ENCODE peak calls at places on chromosomes 5 and 9, in five cellular contexts. One of them, this sample, is unnamed.

GRCh38 chr9:133715866-133716563 is 22.1 kb downstream of the SARDH start:
- DNase-seq in heart left ventricle: peak
- DNase-seq in suprapubic skin: peak
- DNase-seq in fibroblast of pulmonary artery: peak
- DNase-seq in astrocyte: peak
- DNase-seq in this sample: no peak

GRCh38 chr5:35694481-35694880 is 76.8 kb downstream of the SPEF2 start:
- DNase-seq in suprapubic skin: no peak
- DNase-seq in fibroblast of pulmonary artery: no peak
- DNase-seq in astrocyte: no peak
- DNase-seq in heart left ventricle: no peak
- DNase-seq in this sample: no peak

GRCh38 chr9:75085640-75086039 is 2.3 kb downstream of the NMRK1 start:
- DNase-seq in fibroblast of pulmonary artery: no peak
- DNase-seq in heart left ventricle: no peak
- DNase-seq in astrocyte: no peak
- DNase-seq in suprapubic skin: no peak
- DNase-seq in this sample: no peak

GRCh38 chr5:145887217-145887616 is 14.4 kb upstream of the GRXCR2 start:
- DNase-seq in heart left ventricle: no peak
- DNase-seq in suprapubic skin: no peak
- DNase-seq in fibroblast of pulmonary artery: no peak
- DNase-seq in astrocyte: no peak
- DNase-seq in this sample: no peak

GRCh38 chr5:157390179-157390923 is 69.7 kb upstream of the NIPAL4 start:
- DNase-seq in suprapubic skin: no peak
- DNase-seq in fibroblast of pulmonary artery: peak
- DNase-seq in heart left ventricle: no peak
- DNase-seq in astrocyte: peak
- DNase-seq in this sample: peak

GRCh38 chr5:170330568-170331054 is 33.0 kb upstream of the LCP2 start:
- DNase-seq in astrocyte: no peak
- DNase-seq in suprapubic skin: no peak
- DNase-seq in heart left ventricle: no peak
- DNase-seq in fibroblast of pulmonary artery: no peak
- DNase-seq in this sample: no peak

GRCh38 chr5:103031607-103032006 is 88.3 kb downstream of the GIN1 start:
- DNase-seq in heart left ventricle: no peak
- DNase-seq in suprapubic skin: no peak
- DNase-seq in fibroblast of pulmonary artery: peak
- DNase-seq in astrocyte: no peak
- DNase-seq in this sample: no peak

GRCh38 chr9:91044354-91044753 is 242.7 kb downstream of the SYK start:
- DNase-seq in heart left ventricle: no peak
- DNase-seq in suprapubic skin: peak
- DNase-seq in astrocyte: no peak
- DNase-seq in fibroblast of pulmonary artery: no peak
- DNase-seq in this sample: no peak

GRCh38 chr5:72291601-72292000 is 28.4 kb downstream of the MRPS27 start:
- DNase-seq in suprapubic skin: no peak
- DNase-seq in astrocyte: no peak
- DNase-seq in heart left ventricle: no peak
- DNase-seq in fibroblast of pulmonary artery: no peak
- DNase-seq in this sample: no peak

GRCh38 chr5:116536279-116537161 is 38.1 kb downstream of the SEMA6A start:
- DNase-seq in heart left ventricle: no peak
- DNase-seq in fibroblast of pulmonary artery: peak
- DNase-seq in suprapubic skin: no peak
- DNase-seq in astrocyte: no peak
- DNase-seq in this sample: no peak

DNA sequence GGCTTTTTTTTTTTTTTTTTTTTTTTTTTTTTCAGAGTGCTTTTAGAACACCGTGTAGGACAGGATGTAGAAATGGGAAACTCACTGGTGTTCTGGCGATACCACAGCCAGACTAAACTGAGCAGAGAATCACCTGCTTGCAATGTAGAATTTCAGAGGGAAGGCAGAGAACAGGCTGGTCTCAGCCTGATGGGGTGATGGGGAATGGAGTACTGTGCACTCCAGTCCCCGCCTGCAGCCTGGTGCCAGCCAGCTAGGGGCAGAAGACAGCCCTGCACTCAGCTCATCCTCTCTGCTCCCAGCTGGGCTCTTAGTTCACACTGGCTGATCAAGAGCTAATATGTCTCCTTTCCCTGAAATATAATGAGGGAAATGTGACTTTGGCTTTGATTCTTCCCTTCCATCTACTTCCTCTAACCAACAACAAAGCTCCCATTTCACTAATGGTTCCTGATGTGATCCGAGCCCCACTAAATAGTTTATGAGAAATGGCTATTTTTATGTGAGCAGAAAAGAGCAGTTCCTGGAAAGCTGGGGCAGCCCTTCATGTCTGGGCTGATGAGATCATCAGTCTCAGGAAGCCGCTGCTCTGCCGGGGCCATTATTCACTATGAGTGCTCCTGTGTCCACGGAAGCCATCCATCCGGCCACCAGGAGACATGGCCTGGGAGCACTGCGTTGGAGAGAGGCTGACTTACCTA is 209.7 kb downstream of the GADD45G start:
- DNase-seq in heart left ventricle: no peak
- DNase-seq in fibroblast of pulmonary artery: peak
- DNase-seq in astrocyte: peak
- DNase-seq in suprapubic skin: no peak
- DNase-seq in this sample: no peak
- TF ChIP-seq CTCF in heart left ventricle: no peak
- TF ChIP-seq CTCF in fibroblast of pulmonary artery: no peak
- TF ChIP-seq CTCF in astrocyte: no peak
- TF ChIP-seq CTCF in suprapubic skin: no peak
- TF ChIP-seq CTCF in this sample: no peak

GRCh38 chr5:152466079-152466745 is 61.1 kb upstream of the NMUR2 start:
- DNase-seq in astrocyte: no peak
- DNase-seq in heart left ventricle: no peak
- DNase-seq in suprapubic skin: no peak
- DNase-seq in fibroblast of pulmonary artery: no peak
- DNase-seq in this sample: no peak
- TF ChIP-seq CTCF in astrocyte: no peak
- TF ChIP-seq CTCF in heart left ventricle: no peak
- TF ChIP-seq CTCF in suprapubic skin: no peak
- TF ChIP-seq CTCF in fibroblast of pulmonary artery: no peak
- TF ChIP-seq CTCF in this sample: no peak

DNA sequence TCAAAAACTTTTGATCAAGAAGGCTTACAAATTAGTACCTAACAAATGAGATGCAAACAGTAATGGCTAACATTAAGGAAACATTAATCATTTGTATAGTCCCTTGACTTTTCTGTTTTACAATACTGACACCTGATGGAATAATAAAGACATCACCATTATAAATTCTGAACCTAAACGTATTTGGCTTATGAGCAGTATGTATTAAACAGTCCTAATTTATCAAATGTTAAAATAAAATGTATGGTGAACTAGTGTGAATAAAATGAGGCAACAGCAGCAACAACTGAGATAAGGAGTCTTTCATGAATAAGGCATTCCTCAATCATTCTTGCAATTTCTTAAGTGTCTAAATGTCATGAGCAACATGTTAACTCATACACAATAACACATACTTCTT is 6.0 kb downstream of the PUM3 start:
- DNase-seq in fibroblast of pulmonary artery: peak
- DNase-seq in suprapubic skin: no peak
- DNase-seq in astrocyte: no peak
- DNase-seq in heart left ventricle: no peak
- DNase-seq in this sample: no peak
- TF ChIP-seq CTCF in fibroblast of pulmonary artery: peak
- TF ChIP-seq CTCF in suprapubic skin: no peak
- TF ChIP-seq CTCF in astrocyte: peak
- TF ChIP-seq CTCF in heart left ventricle: peak
- TF ChIP-seq CTCF in this sample: peak

DNA sequence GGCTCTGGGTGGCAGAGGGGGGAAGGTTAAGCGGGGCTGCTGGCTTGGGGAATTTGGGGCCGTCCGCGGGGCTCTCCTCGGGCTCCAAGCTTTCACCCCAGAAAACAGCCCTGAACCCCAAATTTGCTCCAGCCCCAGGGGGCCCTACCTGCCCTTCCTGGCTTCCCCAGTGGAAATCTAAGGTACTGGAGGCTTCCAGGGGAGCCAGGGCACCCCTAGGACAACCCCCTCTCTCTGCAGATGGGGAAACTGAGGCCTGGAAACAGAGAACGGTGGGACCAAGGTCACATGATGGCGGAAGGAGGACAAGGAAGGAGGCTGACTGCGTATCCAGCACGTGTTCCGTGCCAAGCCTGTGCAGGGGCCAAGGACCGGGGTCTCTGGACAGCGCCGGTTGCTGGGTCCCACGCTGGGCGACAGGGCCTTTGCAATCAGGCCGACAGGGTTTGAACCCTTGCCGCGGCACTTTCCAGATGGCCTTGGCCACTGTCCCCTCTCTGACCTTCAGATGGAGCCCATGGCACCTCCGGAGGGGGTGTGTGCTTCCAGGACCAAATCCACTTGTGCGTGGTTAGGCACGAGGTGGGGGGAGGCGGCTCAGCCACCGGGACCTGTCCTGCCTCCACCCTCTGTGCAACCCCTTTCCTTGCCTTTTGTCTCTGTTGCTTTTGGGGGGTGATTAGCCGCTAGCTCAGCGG is 183.1 kb downstream of the C9orf50 start:
- DNase-seq in fibroblast of pulmonary artery: no peak
- DNase-seq in astrocyte: no peak
- DNase-seq in suprapubic skin: no peak
- DNase-seq in heart left ventricle: peak
- DNase-seq in this sample: no peak
- TF ChIP-seq CTCF in fibroblast of pulmonary artery: no peak
- TF ChIP-seq CTCF in astrocyte: no peak
- TF ChIP-seq CTCF in suprapubic skin: no peak
- TF ChIP-seq CTCF in heart left ventricle: no peak
- TF ChIP-seq CTCF in this sample: no peak

GRCh38 chr5:33317271-33317670 is 123.5 kb upstream of the TARS1 start:
- DNase-seq in fibroblast of pulmonary artery: peak
- DNase-seq in astrocyte: peak
- DNase-seq in suprapubic skin: no peak
- DNase-seq in heart left ventricle: no peak
- DNase-seq in this sample: no peak

GRCh38 chr5:33319151-33319550 is 121.6 kb upstream of the TARS1 start:
- DNase-seq in astrocyte: peak
- DNase-seq in fibroblast of pulmonary artery: no peak
- DNase-seq in suprapubic skin: no peak
- DNase-seq in heart left ventricle: no peak
- DNase-seq in this sample: no peak

GRCh38 chr5:33319841-33320240 is 120.9 kb upstream of the TARS1 start:
- DNase-seq in heart left ventricle: no peak
- DNase-seq in fibroblast of pulmonary artery: peak
- DNase-seq in suprapubic skin: no peak
- DNase-seq in astrocyte: peak
- DNase-seq in this sample: no peak

GRCh38 chr5:33322632-33323031 is 118.1 kb upstream of the TARS1 start:
- DNase-seq in suprapubic skin: no peak
- DNase-seq in fibroblast of pulmonary artery: no peak
- DNase-seq in heart left ventricle: no peak
- DNase-seq in astrocyte: no peak
- DNase-seq in this sample: no peak

DNA sequence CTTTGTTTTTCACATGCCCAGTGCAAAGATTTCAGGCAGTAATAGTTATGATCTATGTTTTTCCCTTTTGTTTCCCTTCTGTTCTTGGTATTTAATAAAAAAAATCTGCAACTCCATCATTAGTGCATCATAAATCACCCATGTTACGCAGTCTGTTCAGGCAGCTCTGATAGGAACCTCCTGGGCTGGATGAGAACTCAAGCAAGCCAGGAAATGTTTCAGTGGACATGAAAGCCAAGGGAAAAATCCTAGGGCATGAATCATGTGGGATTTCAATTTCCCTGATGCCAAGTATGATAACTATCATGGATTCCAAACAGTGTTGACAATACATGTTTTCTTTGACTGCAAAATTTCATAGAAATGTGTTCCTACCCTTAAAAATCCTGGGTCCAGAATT is 119.7 kb upstream of the TARS1 start:
- DNase-seq in heart left ventricle: no peak
- DNase-seq in astrocyte: peak
- DNase-seq in fibroblast of pulmonary artery: peak
- DNase-seq in suprapubic skin: no peak
- DNase-seq in this sample: peak
- TF ChIP-seq CTCF in heart left ventricle: no peak
- TF ChIP-seq CTCF in astrocyte: no peak
- TF ChIP-seq CTCF in fibroblast of pulmonary artery: no peak
- TF ChIP-seq CTCF in suprapubic skin: no peak
- TF ChIP-seq CTCF in this sample: no peak

GRCh38 chr5:92676839-92677197 is 904.2 kb downstream of the NR2F1-AS1 start:
- DNase-seq in heart left ventricle: no peak
- DNase-seq in fibroblast of pulmonary artery: no peak
- DNase-seq in suprapubic skin: no peak
- DNase-seq in astrocyte: no peak
- DNase-seq in this sample: no peak

GRCh38 chr5:92674322-92674721 is 906.7 kb downstream of the NR2F1-AS1 start:
- DNase-seq in suprapubic skin: no peak
- DNase-seq in astrocyte: no peak
- DNase-seq in heart left ventricle: no peak
- DNase-seq in fibroblast of pulmonary artery: no peak
- DNase-seq in this sample: no peak

GRCh38 chr5:92676120-92676838 is 904.7 kb downstream of the NR2F1-AS1 start:
- DNase-seq in astrocyte: no peak
- DNase-seq in fibroblast of pulmonary artery: no peak
- DNase-seq in suprapubic skin: no peak
- DNase-seq in heart left ventricle: no peak
- DNase-seq in this sample: no peak

DNA sequence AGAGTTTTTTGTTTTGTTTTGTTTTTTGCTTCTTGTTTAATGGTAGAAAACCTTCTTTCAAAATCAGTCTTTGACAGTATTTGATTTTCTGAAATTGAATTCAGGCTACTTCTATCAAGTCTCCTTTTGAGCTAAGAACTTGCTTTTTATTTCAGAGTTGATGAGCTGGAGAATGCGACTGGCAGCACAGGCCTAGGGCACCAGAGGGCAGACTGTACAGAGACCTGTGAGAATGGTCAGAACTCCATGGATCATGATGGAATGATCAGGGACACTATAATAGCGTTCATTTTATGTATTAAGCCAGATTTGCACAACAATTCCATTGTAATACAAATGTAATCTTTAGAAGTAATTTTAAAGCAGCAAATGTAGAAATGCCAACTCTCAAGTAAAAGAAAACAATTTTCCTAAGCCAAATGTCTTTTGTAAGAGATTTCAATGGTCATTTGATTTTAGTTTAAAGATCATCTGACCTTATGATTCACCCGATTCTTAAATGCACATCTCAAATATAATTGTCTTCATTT is 902.4 kb downstream of the NR2F1-AS1 start:
- DNase-seq in suprapubic skin: no peak
- DNase-seq in heart left ventricle: no peak
- DNase-seq in astrocyte: no peak
- DNase-seq in fibroblast of pulmonary artery: peak
- DNase-seq in this sample: no peak
- TF ChIP-seq CTCF in suprapubic skin: no peak
- TF ChIP-seq CTCF in heart left ventricle: no peak
- TF ChIP-seq CTCF in astrocyte: no peak
- TF ChIP-seq CTCF in fibroblast of pulmonary artery: peak
- TF ChIP-seq CTCF in this sample: peak

This sample was measured in HFFc6.